ENCODE peak calls at places on chromosomes 6 and 20, in seven cellular contexts. B, Y, O, A, H, X and C are unnamed samples.

GRCh38 chr6:105209950-105210706 is 30.3 kb upstream of the POPDC3 start:
- DNase-seq in B (peak; percentile 24), Y (peak; percentile 33), O (no peak), A (no peak), H (peak; percentile 70), X (peak; percentile 32), C (no peak)

GRCh38 chr6:163415620-163416379 is 1.3 kb downstream of the QKI start:
- DNase-seq in B (no peak), Y (no peak), O (peak; percentile 81), A (no peak), H (peak; percentile 58), X (peak; percentile 14), C (peak; percentile 33)

GRCh38 chr6:131073577-131073976 is 10.5 kb upstream of the EPB41L2 start:
- DNase-seq in B (no peak), Y (no peak), O (no peak), A (no peak), H (no peak), X (no peak), C (no peak)

GRCh38 chr6:75305573-75305972 is 21.0 kb upstream of the TMEM30A start:
- DNase-seq in B (no peak), Y (no peak), O (no peak), A (no peak), H (no peak), X (no peak), C (no peak)

GRCh38 chr20:58309607-58310290 is at the start of gene RAB22A:
- DNase-seq in B (peak; percentile 60), Y (peak; percentile 42), O (peak; percentile 84), A (peak; percentile 50), H (peak; percentile 95), X (peak; percentile 54), C (peak; percentile 84)

GRCh38 chr6:53011993-53012392 is 16.9 kb upstream of the GSTA4 start:
- DNase-seq in B (no peak), Y (no peak), O (no peak), A (no peak), H (no peak), X (no peak), C (no peak)

GRCh38 chr20:1881240-1881835 is 13.9 kb upstream of the SIRPA start:
- DNase-seq in B (no peak), Y (no peak), O (no peak), A (peak; percentile 30), H (no peak), X (no peak), C (no peak)

GRCh38 chr6:157921685-157922367 is 59.8 kb upstream of the SYNJ2 start:
- DNase-seq in B (no peak), Y (peak; percentile 6), O (no peak), A (no peak), H (peak; percentile 84), X (no peak), C (no peak)

GRCh38 chr20:44017905-44018683 is 103.4 kb downstream of the TOX2 start:
- DNase-seq in B (peak; percentile 30), Y (peak; percentile 69), O (peak; percentile 84), A (no peak), H (peak; percentile 82), X (peak; percentile 92), C (no peak)

GRCh38 chr6:137736048-137736846 is 130.8 kb upstream of the TNFAIP3 start:
- DNase-seq in B (no peak), Y (no peak), O (no peak), A (no peak), H (no peak), X (no peak), C (peak; percentile 18)

GRCh38 chr6:134851548-134851947 is 98.4 kb downstream of the ALDH8A1 start:
- DNase-seq in B (no peak), Y (no peak), O (no peak), A (no peak), H (no peak), X (no peak), C (no peak)

GRCh38 chr6:167399051-167399387 is 74.1 kb downstream of the TTLL2 start:
- DNase-seq in B (no peak), Y (no peak), O (no peak), A (no peak), H (no peak), X (no peak), C (no peak)

GRCh38 chr20:40110241-40110910 is 578.7 kb downstream of the MAFB start:
- DNase-seq in B (no peak), Y (no peak), O (no peak), A (no peak), H (no peak), X (no peak), C (no peak)

GRCh38 chr6:168188974-168189678 is 110.1 kb upstream of the FRMD1 start:
- DNase-seq in B (no peak), Y (no peak), O (no peak), A (no peak), H (no peak), X (no peak), C (no peak)

GRCh38 chr6:97978855-97979271 is 695.8 kb upstream of the MMS22L start:
- DNase-seq in B (no peak), Y (no peak), O (no peak), A (no peak), H (no peak), X (no peak), C (no peak)

GRCh38 chr6:26022166-26022510 is 59.5 kb downstream of the TRIM38 start:
- DNase-seq in B (peak; percentile 75), Y (no peak), O (peak; percentile 67), A (peak; percentile 44), H (peak; percentile 75), X (peak; percentile 48), C (no peak)

GRCh38 chr6:151847064-151847463 is 39.6 kb downstream of the ESR1 start:
- DNase-seq in B (peak; percentile 22), Y (no peak), O (no peak), A (no peak), H (peak; percentile 24), X (peak; percentile 3), C (no peak)

GRCh38 chr6:130517444-130517931 is 151.7 kb downstream of the TMEM200A start:
- DNase-seq in B (peak; percentile 19), Y (no peak), O (no peak), A (no peak), H (no peak), X (no peak), C (no peak)

GRCh38 chr6:20716865-20717264 is 182.6 kb downstream of the CDKAL1 start:
- DNase-seq in B (no peak), Y (no peak), O (no peak), A (no peak), H (no peak), X (no peak), C (no peak)

GRCh38 chr6:108737594-108738546 is 110.4 kb upstream of the ARMC2 start:
- DNase-seq in B (peak; percentile 78), Y (peak; percentile 82), O (peak; percentile 54), A (no peak), H (peak; percentile 94), X (peak; percentile 55), C (no peak)

GRCh38 chr6:53833147-53833546 is 38.3 kb downstream of the LRRC1 start:
- DNase-seq in B (peak; percentile 68), Y (no peak), O (no peak), A (no peak), H (no peak), X (no peak), C (no peak)

GRCh38 chr20:34475979-34476736 is 40.1 kb upstream of the DYNLRB1 start:
- DNase-seq in B (no peak), Y (no peak), O (peak; percentile 37), A (peak; percentile 10), H (peak; percentile 34), X (no peak), C (peak; percentile 37)

GRCh38 chr6:43086022-43086658 is 10.0 kb downstream of the PTK7 start:
- DNase-seq in B (no peak), Y (no peak), O (no peak), A (no peak), H (no peak), X (no peak), C (peak; percentile 50)

GRCh38 chr6:125988280-125988679 is 1.9 kb downstream of the TRMT11 start:
- DNase-seq in B (no peak), Y (no peak), O (no peak), A (no peak), H (no peak), X (no peak), C (no peak)

GRCh38 chr6:55778704-55779103 is 96.7 kb downstream of the BMP5 start:
- DNase-seq in B (no peak), Y (no peak), O (no peak), A (no peak), H (no peak), X (no peak), C (no peak)

GRCh38 chr6:155303361-155303870 is 10.9 kb downstream of the TFB1M start:
- DNase-seq in B (no peak), Y (no peak), O (no peak), A (no peak), H (no peak), X (no peak), C (no peak)

GRCh38 chr20:33645072-33645358 is 17.1 kb upstream of the C20orf144 start:
- DNase-seq in B (no peak), Y (no peak), O (no peak), A (no peak), H (no peak), X (no peak), C (no peak)

GRCh38 chr6:36544228-36544627 is 3.1 kb downstream of the STK38 start:
- DNase-seq in B (no peak), Y (no peak), O (no peak), A (no peak), H (peak; percentile 71), X (no peak), C (no peak)

GRCh38 chr6:152338335-152339125 is 298.6 kb downstream of the SYNE1 start:
- DNase-seq in B (no peak), Y (no peak), O (peak; percentile 38), A (peak; percentile 24), H (peak; percentile 55), X (no peak), C (peak; percentile 9)

GRCh38 chr6:14948586-14949245 is 297.2 kb upstream of the JARID2 start:
- DNase-seq in B (no peak), Y (no peak), O (no peak), A (no peak), H (no peak), X (no peak), C (no peak)